ENCODE peak calls at places on chromosomes 13 and 19, in four cellular contexts. U, X, B and R are unnamed samples.

GRCh38 chr13:28621439-28621838 is 37.5 kb upstream of the POMP start:
- DNase-seq in U (no peak), X (no peak), B (no peak), R (no peak)

GRCh38 chr13:62212246-62212645 is 796.6 kb upstream of the PCDH20 start:
- DNase-seq in B (no peak), X (no peak), U (no peak), R (no peak)

GRCh38 chr13:53038993-53039392 is 10.4 kb downstream of the OLFM4 start:
- DNase-seq in B (no peak), X (no peak), U (no peak), R (no peak)

GRCh38 chr19:18761531-18762110 is 29.5 kb downstream of the COMP start:
- DNase-seq in U (no peak), X (no peak), B (no peak), R (no peak)

GRCh38 chr19:9128171-9128570 is 1.4 kb upstream of the OR7G3 start:
- DNase-seq in B (no peak), U (no peak), X (no peak), R (no peak)

GRCh38 chr19:8446055-8446709 is 1.4 kb downstream of the HNRNPM start:
- DNase-seq in X (no peak), U (no peak), B (no peak), R (no peak)

GRCh38 chr13:24207841-24208240 is 47.3 kb downstream of the SPATA13 start:
- DNase-seq in X (no peak), U (no peak), B (no peak), R (no peak)

GRCh38 chr19:16938211-16938610 is 49.4 kb downstream of the F2RL3 start:
- DNase-seq in U (no peak), X (no peak), B (no peak), R (no peak)

GRCh38 chr19:33290082-33290815 is 12.1 kb downstream of the CEBPA start:
- DNase-seq in X (no peak), U (no peak), B (no peak), R (no peak)

GRCh38 chr13:46015374-46015773 is 37.2 kb downstream of the ZC3H13 start:
- DNase-seq in X (no peak), B (no peak), U (no peak), R (no peak)

GRCh38 chr19:53772943-53773342 is 51.2 kb downstream of the NLRP12 start:
- DNase-seq in B (no peak), U (peak), X (peak), R (peak)

GRCh38 chr19:44576843-44577565 is 36.4 kb upstream of the IGSF23 start:
- DNase-seq in B (no peak), X (peak), U (no peak), R (no peak)

GRCh38 chr13:80339841-80340642 is 884 bp downstream of the SPRY2 start:
- DNase-seq in U (no peak), X (no peak), B (no peak), R (no peak)

GRCh38 chr13:44694842-44695241 is 118.7 kb upstream of the TSC22D1 start:
- DNase-seq in X (no peak), B (no peak), U (no peak), R (no peak)

GRCh38 chr19:291561-292280 is 518 bp upstream of the PLPP2 start:
- DNase-seq in U (no peak), X (no peak), B (no peak), R (no peak)

GRCh38 chr13:111388851-111389500 is 68.5 kb downstream of the TEX29 start:
- DNase-seq in X (no peak), U (no peak), B (no peak), R (peak)

GRCh38 chr19:13013649-13014048 is 18.4 kb downstream of the NFIX start:
- DNase-seq in X (no peak), U (no peak), B (no peak), R (no peak)

GRCh38 chr19:42293539-42293938 is 8.4 kb upstream of the PRR19 start:
- DNase-seq in U (no peak), X (no peak), B (no peak), R (no peak)

GRCh38 chr19:4338441-4339350 is at the start of gene STAP2:
- DNase-seq in X (peak), U (no peak), B (peak), R (no peak)

GRCh38 chr19:40398417-40399056 is 8.6 kb upstream of the HIPK4 start:
- DNase-seq in B (no peak), U (peak), X (no peak), R (peak)

GRCh38 chr13:75636339-75637095 is 387 bp downstream of the LMO7 start:
- DNase-seq in U (peak), X (no peak), B (peak), R (peak)

GRCh38 chr19:48290341-48290922 is 20.6 kb downstream of the ZNF114 start:
- DNase-seq in X (peak), U (no peak), B (no peak), R (no peak)

GRCh38 chr19:33749619-33750175 is 47.0 kb upstream of the KCTD15 start:
- DNase-seq in X (no peak), B (no peak), U (no peak), R (no peak)

GRCh38 chr19:39136225-39136940 is 10.8 kb downstream of the PAK4 start:
- DNase-seq in U (no peak), X (no peak), B (no peak), R (no peak)